ENCODE peak calls at places on chromosomes 12 and 14, in eight cellular contexts. V is right lobe of liver; W is foreskin keratinocyte; K is tibial nerve; L is effector memory CD4-positive, alpha-beta T cell; T is psoas muscle; R is colonic mucosa; P is tibial artery. U is an unnamed sample. For H3K4me1, the result is how much of the 10 kb centered on the place peaks cover.

GRCh38 chr14:101242442-101243385 is 318.6 kb upstream of the DIO3 start:
- DNase-seq in V (no peak), W (no peak), K (no peak), L (no peak), T (no peak), R (no peak), P (peak), U (no peak)

GRCh38 chr14:23365353-23366162 is 586 bp upstream of the EFS start:
- DNase-seq in V (no peak), W (peak), K (no peak), L (no peak), T (no peak), R (no peak), P (peak), U (no peak)

GRCh38 chr14:76958020-76958965 is 70.2 kb downstream of the IRF2BPL start:
- DNase-seq in V (no peak), W (no peak), K (no peak), L (no peak), T (no peak), R (no peak), P (no peak), U (no peak)

GRCh38 chr12:69238589-69239285 is 632 bp upstream of the CPSF6 start:
- DNase-seq in V (no peak), W (no peak), K (no peak), L (no peak), T (no peak), R (no peak), P (no peak), U (no peak)

GRCh38 chr12:71138011-71138410 is 19.8 kb downstream of the TSPAN8 start:
- DNase-seq in V (no peak), W (no peak), K (no peak), L (no peak), T (no peak), R (no peak), P (no peak), U (no peak)

GRCh38 chr14:91326514-91326832 is 82.0 kb upstream of the GPR68 start:
- DNase-seq in V (no peak), W (no peak), K (no peak), L (no peak), T (no peak), R (no peak), P (no peak), U (no peak)

GRCh38 chr12:21607701-21608100 is 3.1 kb upstream of the GYS2 start:
- DNase-seq in V (no peak), W (peak), K (no peak), L (no peak), T (no peak), R (no peak), P (no peak), U (no peak)

GRCh38 chr14:81323094-81323493 is 77.0 kb downstream of the STON2 start:
- DNase-seq in V (no peak), W (no peak), K (no peak), L (no peak), T (no peak), R (no peak), P (no peak), U (no peak)

GRCh38 chr12:27922591-27923139 is 49.9 kb downstream of the PTHLH start:
- DNase-seq in V (no peak), W (peak), K (no peak), L (no peak), T (no peak), R (no peak), P (peak), U (no peak)

GRCh38 chr14:105203057-105203494 is 22.0 kb upstream of the NUDT14 start:
- DNase-seq in V (peak), W (no peak), K (peak), L (peak), T (peak), R (peak), P (peak), U (peak)

GRCh38 chr12:116559330-116560080 is at the start of gene MAP1LC3B2:
- DNase-seq in V (peak), W (peak), K (no peak), L (peak), T (peak), R (peak), P (no peak), U (peak)

GRCh38 chr14:104596927-104597351 is 7.6 kb downstream of the TMEM179 start:
- DNase-seq in V (no peak), W (no peak), K (no peak), L (no peak), T (peak), R (no peak), P (no peak), U (no peak)

GRCh38 chr14:93984070-93984469 is 7.7 kb upstream of the ASB2 start:
- DNase-seq in V (no peak), W (no peak), K (no peak), L (no peak), T (peak), R (no peak), P (no peak), U (no peak)

GRCh38 chr12:51190820-51191219 is 17.9 kb upstream of the TFCP2 start:
- DNase-seq in V (no peak), W (no peak), K (no peak), L (no peak), T (no peak), R (no peak), P (no peak), U (no peak)

GRCh38 chr12:53696285-53696654 is 20.4 kb upstream of the ATP5MC2 start:
- DNase-seq in V (no peak), W (peak), K (no peak), L (no peak), T (no peak), R (peak), P (no peak), U (peak)

GRCh38 chr12:71671816-71672215 is 7.7 kb downstream of the THAP2 start:
- DNase-seq in V (no peak), W (no peak), K (no peak), L (no peak), T (no peak), R (no peak), P (no peak), U (no peak)

GRCh38 chr12:24011927-24012326 is 62.5 kb upstream of the SOX5 start:
- DNase-seq in V (no peak), W (no peak), K (no peak), L (no peak), T (no peak), R (no peak), P (no peak), U (no peak)

GRCh38 chr12:112987561-112987960 is 9.2 kb downstream of the OAS2 start:
- DNase-seq in V (no peak), W (no peak), K (no peak), L (no peak), T (no peak), R (no peak), P (no peak), U (no peak)

GRCh38 chr12:62006076-62006732 is 254.0 kb upstream of the USP15 start:
- DNase-seq in V (no peak), W (peak), K (no peak), L (no peak), T (no peak), R (no peak), P (no peak), U (peak)

GRCh38 chr14:60266021-60266937 is 17.3 kb downstream of the PPM1A start:
- DNase-seq in V (no peak), W (peak), K (no peak), L (no peak), T (no peak), R (no peak), P (no peak), U (no peak)

GRCh38 chr12:122836027-122836921 is 1.0 kb downstream of the HIP1R start:
- DNase-seq in V (no peak), W (no peak), K (no peak), L (peak), T (no peak), R (peak), P (peak), U (peak)

GRCh38 chr14:23697689-23698088 is 61.5 kb downstream of the DHRS2 start:
- DNase-seq in V (no peak), W (no peak), K (no peak), L (no peak), T (no peak), R (no peak), P (no peak), U (no peak)

GRCh38 chr14:99194736-99195135 is 77.3 kb downstream of the BCL11B start:
- DNase-seq in V (no peak), W (no peak), K (no peak), L (no peak), T (no peak), R (no peak), P (no peak), U (no peak)

GRCh38 chr12:38399711-38400205 is 83.2 kb downstream of the ALG10B start:
- DNase-seq in V (no peak), W (no peak), K (no peak), L (no peak), T (no peak), R (no peak), P (no peak), U (no peak)

GRCh38 chr12:96445743-96446655 is 43.4 kb upstream of the CFAP54 start:
- DNase-seq in V (no peak), W (peak), K (no peak), L (peak), T (no peak), R (no peak), P (no peak), U (peak)

GRCh38 chr12:93404961-93405849 is 27.5 kb downstream of the NUDT4 start:
- DNase-seq in V (no peak), W (no peak), K (no peak), L (no peak), T (no peak), R (no peak), P (no peak), U (no peak)

GRCh38 chr12:79452906-79453305 is 237.9 kb downstream of the PAWR start:
- DNase-seq in V (no peak), W (peak), K (no peak), L (no peak), T (no peak), R (no peak), P (no peak), U (no peak)

GRCh38 chr12:2891240-2892053 is 756 bp downstream of the TULP3 start:
- DNase-seq in V (peak), W (peak), K (no peak), L (no peak), T (peak), R (peak), P (peak), U (peak)

GRCh38 chr12:57765698-57766463 is 997 bp downstream of the CYP27B1 start:
- DNase-seq in V (no peak), W (peak), K (no peak), L (no peak), T (no peak), R (no peak), P (peak), U (no peak)

GRCh38 chr14:20487402-20487742 is 18.0 kb upstream of the RNASE10 start:
- DNase-seq in V (no peak), W (no peak), K (no peak), L (no peak), T (no peak), R (no peak), P (no peak), U (no peak)

GRCh38 chr14:72503696-72504368 is 390.1 kb downstream of the DPF3 start:
- DNase-seq in V (no peak), W (peak), K (no peak), L (no peak), T (no peak), R (no peak), P (no peak), U (no peak)

GRCh38 chr12:4505381-4505986 is 33.2 kb upstream of the RAD51AP1 start:
- DNase-seq in V (no peak), W (no peak), K (no peak), L (no peak), T (no peak), R (no peak), P (no peak), U (peak)

GRCh38 chr14:51424569-51425251 is 184.7 kb downstream of the TMX1 start:
- DNase-seq in V (no peak), W (no peak), K (peak), L (no peak), T (no peak), R (no peak), P (no peak), U (no peak)

GRCh38 chr12:42798811-42799438 is 209.4 kb upstream of the PRICKLE1 start:
- DNase-seq in V (no peak), W (peak), K (no peak), L (no peak), T (no peak), R (no peak), P (no peak), U (no peak)

GRCh38 chr14:71328183-71328582 is 420.9 kb downstream of the PCNX1 start:
- DNase-seq in V (no peak), W (no peak), K (no peak), L (no peak), T (no peak), R (no peak), P (no peak), U (no peak)

DNA sequence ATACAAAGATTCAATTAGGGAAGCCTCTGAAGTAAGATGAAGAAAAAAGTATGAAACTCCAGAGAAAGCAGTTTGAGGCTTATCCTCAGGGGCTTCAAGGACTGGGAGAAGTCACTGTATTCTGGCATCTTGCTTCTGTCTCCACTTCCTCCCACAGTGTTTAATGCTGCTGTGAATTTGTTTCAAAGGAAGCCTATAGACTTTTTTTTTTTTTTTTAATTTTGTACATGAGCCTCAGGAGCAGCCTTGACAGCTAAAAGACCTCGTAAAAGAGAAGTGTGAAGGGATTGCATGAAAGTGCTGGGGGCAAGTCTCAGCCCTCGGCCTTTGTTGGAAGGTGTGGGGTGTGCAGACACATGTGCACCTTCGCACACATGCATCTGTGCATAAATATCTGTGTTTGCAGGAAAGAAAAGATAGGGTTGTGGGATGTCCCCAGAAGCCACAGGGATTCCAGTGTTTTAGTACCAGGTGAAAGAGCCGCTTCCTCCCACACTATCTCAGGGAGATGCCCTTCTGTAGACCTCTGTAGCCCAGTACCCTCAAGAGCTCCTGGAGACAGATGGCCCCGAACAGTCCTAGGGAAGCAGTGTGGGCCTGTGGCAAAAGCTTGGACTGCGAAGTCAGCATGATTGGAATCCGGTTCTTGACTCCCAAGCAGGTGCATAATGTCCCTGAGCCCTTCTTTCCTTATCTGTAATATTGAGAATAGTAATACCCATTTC is 193.5 kb upstream of the BCL2L14 start:
- DNase-seq in V (no peak), W (no peak), K (no peak), L (no peak), T (no peak), R (no peak), P (no peak), U (no peak)
- H3K4me1 ChIP-seq in V (under half), W (under half), K (under half), L (under half), T (under half), R (under half), P (half or more), U (under half)

GRCh38 chr14:95217391-95217900 is 60.1 kb upstream of the DICER1 start:
- DNase-seq in V (no peak), W (peak), K (no peak), L (no peak), T (no peak), R (no peak), P (no peak), U (no peak)
- H3K4me1 ChIP-seq in V (under half), W (under half), K (under half), L (under half), T (under half), R (under half), P (under half), U (under half)

GRCh38 chr12:26112703-26113147 is 12.1 kb downstream of the BHLHE41 start:
- DNase-seq in V (no peak), W (peak), K (no peak), L (no peak), T (no peak), R (no peak), P (no peak), U (no peak)
- H3K4me1 ChIP-seq in V (under half), W (under half), K (under half), L (under half), T (half or more), R (under half), P (under half), U (under half)

DNA sequence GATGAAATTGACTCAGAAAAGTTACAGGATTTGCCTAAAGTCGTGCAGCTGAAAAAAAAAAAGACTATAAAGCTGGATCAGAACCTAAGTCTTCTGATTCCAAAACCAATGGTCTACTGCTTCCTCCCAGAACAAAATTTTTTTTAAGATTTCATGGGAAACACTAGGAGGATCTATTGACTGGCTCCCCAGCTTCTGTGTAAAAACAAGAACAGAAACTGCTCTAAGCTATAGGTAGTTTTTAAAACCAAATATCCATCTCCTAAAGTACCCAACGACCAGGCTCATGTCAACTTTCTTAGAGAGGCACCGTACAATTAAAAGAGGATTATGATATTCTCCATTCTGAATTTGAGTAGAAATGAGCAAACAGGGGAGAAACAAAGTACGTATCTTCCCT is 9.4 kb downstream of the FMNL3 start:
- DNase-seq in V (no peak), W (no peak), K (no peak), L (no peak), T (no peak), R (no peak), P (no peak), U (no peak)
- H3K4me1 ChIP-seq in V (under half), W (under half), K (under half), L (under half), T (under half), R (under half), P (half or more), U (under half)

GRCh38 chr12:111430418-111431353 is 25.0 kb downstream of the SH2B3 start:
- DNase-seq in V (peak), W (no peak), K (no peak), L (peak), T (no peak), R (no peak), P (no peak), U (peak)
- H3K4me1 ChIP-seq in V (half or more), W (under half), K (half or more), L (half or more), T (half or more), R (half or more), P (half or more), U (under half)